ENCODE peak calls at places on chromosomes 7 and 10, in seven cellular contexts. Z is tibial artery, T is spleen, Q is ovary, I is heart right ventricle, O is transverse colon, G is right lobe of liver. F is an unnamed sample.

GRCh38 chr7:117041007-117041406 is 87.7 kb downstream of the ST7 start:
- DNase-seq in Z (no peak), T (no peak), Q (no peak), I (no peak), O (no peak), G (no peak), F (no peak)

GRCh38 chr7:152126741-152127140 is 101.3 kb downstream of the GALNT11 start:
- DNase-seq in Z (no peak), T (no peak), Q (no peak), I (no peak), O (no peak), G (no peak), F (no peak)

GRCh38 chr7:954330-955238 is at the start of gene ADAP1:
- DNase-seq in Z (no peak), T (peak), Q (no peak), I (peak), O (peak), G (peak), F (peak)

GRCh38 chr10:94053639-94053932 is 59.9 kb downstream of the PLCE1 start:
- DNase-seq in Z (no peak), T (no peak), Q (no peak), I (no peak), O (no peak), G (no peak), F (no peak)

GRCh38 chr10:60573342-60573741 is 183.7 kb upstream of the ANK3 start:
- DNase-seq in Z (no peak), T (no peak), Q (no peak), I (no peak), O (no peak), G (no peak), F (no peak)

GRCh38 chr7:151023211-151023610 is 1.1 kb downstream of the ATG9B start:
- DNase-seq in Z (no peak), T (no peak), Q (no peak), I (no peak), O (no peak), G (no peak), F (no peak)

GRCh38 chr7:41987-42386 is 150.4 kb upstream of the FAM20C start:
- DNase-seq in Z (no peak), T (no peak), Q (no peak), I (no peak), O (no peak), G (no peak), F (no peak)

GRCh38 chr7:621572-622285 is 102.1 kb upstream of the PDGFA start:
- DNase-seq in Z (no peak), T (peak), Q (no peak), I (no peak), O (peak), G (no peak), F (no peak)

GRCh38 chr7:22969010-22969431 is 44.9 kb downstream of the HYCC1 start:
- DNase-seq in Z (no peak), T (no peak), Q (no peak), I (no peak), O (no peak), G (no peak), F (no peak)

GRCh38 chr7:22350466-22351328 is 6.3 kb downstream of the RAPGEF5 start:
- DNase-seq in Z (no peak), T (no peak), Q (no peak), I (no peak), O (no peak), G (no peak), F (no peak)

GRCh38 chr10:80100116-80100515 is 21.7 kb downstream of the TMEM254 start:
- DNase-seq in Z (no peak), T (no peak), Q (no peak), I (no peak), O (no peak), G (no peak), F (no peak)

GRCh38 chr7:75604408-75604807 is 112.3 kb downstream of the SPDYE5 start:
- DNase-seq in Z (no peak), T (no peak), Q (no peak), I (no peak), O (no peak), G (no peak), F (no peak)

GRCh38 chr7:55250313-55250712 is 114.8 kb upstream of the LANCL2 start:
- DNase-seq in Z (no peak), T (no peak), Q (no peak), I (no peak), O (peak), G (no peak), F (no peak)

GRCh38 chr10:1591742-1592141 is 145.6 kb downstream of the ADARB2 start:
- DNase-seq in Z (no peak), T (no peak), Q (no peak), I (no peak), O (no peak), G (no peak), F (no peak)
- H3K27ac ChIP-seq in Z (no peak), T (no peak), Q (no peak), I (no peak), O (no peak), G (no peak), F (no peak)

GRCh38 chr10:32980242-32980557 is 22.2 kb upstream of the ITGB1 start:
- DNase-seq in Z (no peak), T (no peak), Q (no peak), I (no peak), O (no peak), G (no peak), F (no peak)

GRCh38 chr10:32980558-32981468 is 22.8 kb upstream of the ITGB1 start:
- DNase-seq in Z (peak), T (peak), Q (peak), I (peak), O (peak), G (peak), F (peak)

GRCh38 chr10:32982911-32983310 is 24.9 kb upstream of the ITGB1 start:
- DNase-seq in Z (no peak), T (no peak), Q (no peak), I (no peak), O (no peak), G (no peak), F (no peak)

GRCh38 chr10:32982293-32982709 is 24.3 kb upstream of the ITGB1 start:
- DNase-seq in Z (no peak), T (no peak), Q (no peak), I (no peak), O (no peak), G (no peak), F (no peak)

GRCh38 chr10:32981760-32982159 is 23.7 kb upstream of the ITGB1 start:
- DNase-seq in Z (no peak), T (peak), Q (peak), I (peak), O (peak), G (no peak), F (no peak)
- H3K27ac ChIP-seq in Z (peak), T (peak), Q (no peak), I (peak), O (peak), G (peak), F (no peak)

DNA sequence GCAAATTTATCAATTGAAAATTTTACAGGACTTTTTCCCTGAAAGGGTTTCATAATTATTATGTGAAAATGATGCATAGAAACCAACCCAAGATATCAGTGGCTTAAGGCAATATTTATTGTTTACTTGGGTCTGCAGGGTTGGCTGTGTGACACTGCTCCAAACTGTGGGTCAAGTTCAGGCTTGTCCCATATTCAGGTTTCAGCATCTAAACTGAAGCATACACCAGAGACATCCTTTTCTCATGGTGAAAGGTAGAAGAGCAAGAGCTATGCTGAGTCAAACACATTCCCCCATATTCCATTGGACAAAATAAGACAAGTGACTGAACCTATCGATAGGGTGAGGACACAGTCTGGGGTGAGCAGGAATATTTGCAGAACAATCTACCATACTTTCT is 110.9 kb downstream of the MAPK8 start:
- DNase-seq in Z (no peak), T (no peak), Q (no peak), I (no peak), O (no peak), G (no peak), F (no peak)
- H3K27ac ChIP-seq in Z (no peak), T (no peak), Q (no peak), I (no peak), O (no peak), G (no peak), F (no peak)

GRCh38 chr10:58641095-58641531 is 128.4 kb downstream of the BICC1 start:
- DNase-seq in Z (no peak), T (no peak), Q (peak), I (no peak), O (no peak), G (no peak), F (no peak)
- H3K27ac ChIP-seq in Z (no peak), T (no peak), Q (no peak), I (no peak), O (no peak), G (no peak), F (no peak)

DNA sequence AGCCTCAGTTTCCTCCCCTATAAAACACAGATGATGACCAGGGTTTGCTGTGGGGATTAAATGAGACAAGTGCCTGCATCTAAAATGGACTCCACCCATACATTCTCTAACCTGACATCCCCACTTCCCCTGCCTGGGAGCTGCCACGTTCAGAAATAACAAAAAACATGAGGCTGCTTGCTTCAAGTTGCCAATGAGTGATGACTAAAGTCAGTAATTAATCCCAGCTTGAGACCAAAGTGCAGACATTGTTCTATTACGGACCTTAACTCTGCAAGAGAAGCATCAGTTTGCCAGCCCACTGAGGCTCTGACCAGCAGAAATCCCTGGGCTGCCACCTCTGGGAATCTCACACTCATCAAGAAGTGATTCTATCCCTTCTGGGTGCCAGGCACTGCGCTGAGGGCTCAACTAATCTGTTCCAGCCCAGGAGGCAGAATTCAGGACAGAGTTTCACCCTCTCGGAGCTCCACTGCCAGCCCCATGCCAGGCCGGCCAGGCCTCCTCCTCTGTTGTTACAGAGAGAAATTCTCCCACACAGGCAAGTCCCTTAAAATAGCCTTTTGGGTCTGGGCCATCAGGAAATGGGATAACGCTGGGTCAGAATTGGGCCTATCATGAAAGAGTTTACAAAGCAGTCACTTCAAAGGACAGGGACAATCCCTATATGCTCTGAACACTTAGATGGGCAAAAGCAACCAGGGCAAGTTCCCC is 11.4 kb downstream of the SH3PXD2A start:
- DNase-seq in Z (peak), T (peak), Q (no peak), I (peak), O (no peak), G (no peak), F (no peak)
- H3K27ac ChIP-seq in Z (peak), T (peak), Q (no peak), I (peak), O (peak), G (no peak), F (no peak)

DNA sequence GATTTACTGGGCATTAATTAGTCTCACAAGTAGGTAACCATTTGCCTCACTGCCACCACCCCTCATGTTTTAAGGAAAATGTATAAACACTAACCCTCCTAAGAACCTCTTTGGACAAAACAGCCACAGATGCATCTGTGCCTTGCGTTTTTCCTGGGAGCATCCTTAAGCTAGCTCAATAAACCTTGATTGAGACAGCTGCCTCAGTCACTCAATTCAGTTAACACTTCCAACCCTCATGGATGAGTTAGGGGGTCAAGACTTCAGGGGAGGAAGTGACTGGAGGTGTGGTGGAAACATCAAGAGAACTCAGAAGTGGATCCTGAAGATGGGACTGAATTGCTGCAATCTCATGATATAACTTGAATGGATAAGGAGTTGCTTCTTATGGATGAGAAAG is 31.5 kb downstream of the CUL2 start:
- DNase-seq in Z (no peak), T (no peak), Q (no peak), I (no peak), O (no peak), G (no peak), F (no peak)
- H3K27ac ChIP-seq in Z (no peak), T (no peak), Q (no peak), I (no peak), O (no peak), G (no peak), F (no peak)

DNA sequence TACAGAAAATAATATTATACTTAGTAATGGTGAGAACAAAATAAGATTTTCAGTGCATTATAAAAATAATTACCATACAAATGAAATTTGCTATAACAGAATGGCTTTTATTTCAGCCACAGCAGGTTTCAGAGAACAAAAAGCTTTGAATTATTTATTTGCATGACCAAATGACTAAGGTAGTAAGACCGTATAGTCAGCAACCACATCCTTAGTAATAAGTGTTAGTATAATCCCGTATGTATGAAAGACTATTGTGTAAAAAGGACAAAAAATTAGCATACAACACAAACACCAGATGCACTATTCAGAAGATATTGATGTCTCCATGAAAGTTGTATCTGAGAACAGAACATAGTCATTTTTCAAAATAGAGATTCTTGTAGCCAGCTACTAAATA is 12.2 kb downstream of the PDZD8 start:
- DNase-seq in Z (no peak), T (no peak), Q (no peak), I (no peak), O (no peak), G (no peak), F (no peak)
- H3K27ac ChIP-seq in Z (no peak), T (no peak), Q (no peak), I (no peak), O (peak), G (peak), F (no peak)

DNA sequence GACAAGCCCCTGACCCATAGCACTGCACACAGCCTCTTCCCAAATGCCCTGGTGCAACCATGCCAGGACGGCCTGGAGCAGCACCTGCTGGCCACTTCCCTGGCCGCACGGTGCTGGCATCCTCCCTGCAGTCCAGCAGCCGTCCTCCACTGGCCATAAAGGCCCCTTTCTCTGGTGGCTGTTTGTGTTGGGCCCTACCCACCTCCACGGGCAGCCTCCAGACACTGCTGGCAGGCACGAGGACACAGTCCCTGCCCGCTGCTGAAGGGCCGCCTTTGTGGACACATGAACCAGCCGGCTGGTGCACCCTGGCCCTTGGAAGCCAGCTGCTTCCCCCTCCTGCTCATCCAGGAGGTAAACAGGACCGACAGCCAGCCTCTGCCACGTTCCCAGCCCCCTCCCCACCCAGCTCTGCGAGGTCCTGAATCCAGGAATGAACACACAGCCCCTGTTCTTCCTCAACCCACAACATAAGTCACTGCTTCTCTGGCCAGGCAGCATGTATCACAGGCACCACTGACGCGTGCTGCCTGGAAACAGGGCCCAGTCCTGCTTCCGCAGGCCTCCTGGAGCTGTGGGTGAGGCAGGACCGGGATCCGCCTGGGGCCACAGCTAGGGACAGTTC is 43.8 kb downstream of the SPOCK2 start:
- DNase-seq in Z (peak), T (no peak), Q (peak), I (peak), O (no peak), G (no peak), F (peak)
- H3K27ac ChIP-seq in Z (peak), T (no peak), Q (peak), I (no peak), O (peak), G (no peak), F (peak)

GRCh38 chr10:74310652-74311257 is 159.7 kb downstream of the ADK start:
- DNase-seq in Z (no peak), T (no peak), Q (no peak), I (no peak), O (no peak), G (no peak), F (no peak)
- H3K27ac ChIP-seq in Z (no peak), T (no peak), Q (no peak), I (no peak), O (no peak), G (no peak), F (no peak)

F was measured in substantia nigra.